ENCODE peak calls at places on chromosomes 2 and 18, in eight cellular contexts. O is keratinocyte, U is foreskin fibroblast, C is pancreas, R is IMR-90, Z is cardiac fibroblast, Y is BJ, L is ascending aorta. F is an unnamed sample.
A peak's percentile ranks its signal among the peaks of the same experiment; 100 is the strongest.

GRCh38 chr2:240561325-240561971 is 1.3 kb downstream of the DUSP28 start:
- DNase-seq in Z (peak; percentile 86), C (peak; percentile 8), Y (peak; percentile 39), L (no peak), O (no peak), U (peak; percentile 59), R (peak; percentile 91), F (peak; percentile 67)

GRCh38 chr18:60891936-60892335 is 441.3 kb upstream of the CDH20 start:
- DNase-seq in Z (no peak), O (no peak), Y (no peak), L (no peak), U (no peak), C (no peak), R (no peak), F (no peak)

GRCh38 chr2:203175371-203175770 is 63.4 kb upstream of the CYP20A1 start:
- DNase-seq in Z (no peak), O (no peak), R (peak; percentile 10), C (no peak), L (no peak), U (no peak), Y (no peak), F (no peak)

GRCh38 chr18:8562914-8563313 is 46.3 kb upstream of the RAB12 start:
- DNase-seq in O (no peak), U (no peak), L (no peak), C (no peak), R (no peak), Z (no peak), Y (no peak), F (no peak)

GRCh38 chr18:21457179-21457535 is 143.3 kb downstream of the ESCO1 start:
- DNase-seq in L (no peak), U (no peak), C (no peak), Y (no peak), Z (peak; percentile 39), O (no peak), R (peak; percentile 9), F (peak; percentile 21)

GRCh38 chr2:188975497-188976102 is 1.4 kb downstream of the COL3A1 start:
- DNase-seq in L (no peak), C (no peak), O (no peak), Z (peak; percentile 98), Y (peak; percentile 75), R (peak; percentile 93), U (peak; percentile 91), F (peak; percentile 97)

GRCh38 chr18:79511271-79511670 is 115.5 kb downstream of the NFATC1 start:
- DNase-seq in Y (no peak), O (no peak), U (no peak), Z (no peak), R (no peak), L (no peak), C (no peak), F (no peak)

GRCh38 chr2:37415128-37415817 is 70.8 kb downstream of the QPCT start:
- DNase-seq in Y (no peak), Z (peak; percentile 53), R (peak; percentile 54), U (peak; percentile 35), L (no peak), O (no peak), C (no peak), F (peak; percentile 48)

GRCh38 chr2:63053235-63053888 is 2.7 kb downstream of the OTX1 start:
- DNase-seq in Y (no peak), L (no peak), R (no peak), O (no peak), C (no peak), Z (no peak), U (no peak), F (no peak)

GRCh38 chr2:109466674-109467575 is 146.8 kb downstream of the SEPTIN10 start:
- DNase-seq in C (no peak), U (peak; percentile 76), L (no peak), O (peak; percentile 19), Y (no peak), R (peak; percentile 62), Z (peak; percentile 79), F (peak; percentile 69)

GRCh38 chr2:62489702-62490101 is 16.3 kb downstream of the TMEM17 start:
- DNase-seq in L (no peak), C (no peak), Z (no peak), Y (no peak), U (no peak), R (no peak), O (no peak), F (no peak)

GRCh38 chr2:11375025-11375688 is 30.7 kb upstream of the ROCK2 start:
- DNase-seq in Y (no peak), R (no peak), Z (no peak), U (no peak), C (no peak), O (no peak), L (no peak), F (no peak)

GRCh38 chr18:73509460-73509859 is 638.2 kb downstream of the FBXO15 start:
- DNase-seq in R (peak; percentile 33), Y (peak; percentile 31), Z (peak; percentile 74), L (no peak), C (no peak), U (no peak), O (no peak), F (peak; percentile 68)

GRCh38 chr2:223654384-223654915 is 52.3 kb upstream of the SCG2 start:
- DNase-seq in C (no peak), U (no peak), Z (peak; percentile 74), O (no peak), Y (no peak), L (no peak), R (peak; percentile 77), F (peak; percentile 43)

GRCh38 chr2:223647258-223647952 is 45.2 kb upstream of the SCG2 start:
- DNase-seq in U (peak; percentile 29), O (no peak), Y (no peak), Z (peak; percentile 43), R (peak; percentile 24), L (no peak), C (no peak), F (no peak)

GRCh38 chr2:223652122-223652521 is 50.0 kb upstream of the SCG2 start:
- DNase-seq in O (no peak), L (no peak), C (no peak), U (no peak), Z (no peak), R (no peak), Y (no peak), F (no peak)

GRCh38 chr2:223648755-223649154 is 46.6 kb upstream of the SCG2 start:
- DNase-seq in U (no peak), C (no peak), L (no peak), R (no peak), Z (no peak), O (no peak), Y (no peak), F (no peak)

GRCh38 chr2:223649941-223650530 is 47.9 kb upstream of the SCG2 start:
- DNase-seq in Y (no peak), C (no peak), O (no peak), U (no peak), R (no peak), L (no peak), Z (no peak), F (no peak)
- TF ChIP-seq CTCF in Y (no peak), C (no peak), O (no peak), U (no peak), R (no peak), L (no peak), Z (no peak), F (no peak)

GRCh38 chr18:77210249-77210648 is 39.4 kb upstream of the GALR1 start:
- DNase-seq in O (no peak), L (no peak), Z (no peak), C (no peak), R (no peak), U (no peak), Y (no peak), F (no peak)

GRCh38 chr18:77207540-77207939 is 42.1 kb upstream of the GALR1 start:
- DNase-seq in U (peak; percentile 57), L (peak; percentile 35), Y (no peak), O (no peak), R (peak; percentile 65), Z (peak; percentile 82), C (peak; percentile 87), F (peak; percentile 93)

GRCh38 chr18:77209587-77209986 is 40.1 kb upstream of the GALR1 start:
- DNase-seq in C (no peak), R (peak; percentile 90), L (no peak), O (no peak), Y (no peak), Z (peak; percentile 59), U (no peak), F (peak; percentile 17)

GRCh38 chr18:77206676-77207370 is 42.8 kb upstream of the GALR1 start:
- DNase-seq in L (peak; percentile 36), Y (no peak), Z (peak; percentile 87), U (peak; percentile 50), O (no peak), R (peak; percentile 70), C (no peak), F (peak; percentile 82)

DNA sequence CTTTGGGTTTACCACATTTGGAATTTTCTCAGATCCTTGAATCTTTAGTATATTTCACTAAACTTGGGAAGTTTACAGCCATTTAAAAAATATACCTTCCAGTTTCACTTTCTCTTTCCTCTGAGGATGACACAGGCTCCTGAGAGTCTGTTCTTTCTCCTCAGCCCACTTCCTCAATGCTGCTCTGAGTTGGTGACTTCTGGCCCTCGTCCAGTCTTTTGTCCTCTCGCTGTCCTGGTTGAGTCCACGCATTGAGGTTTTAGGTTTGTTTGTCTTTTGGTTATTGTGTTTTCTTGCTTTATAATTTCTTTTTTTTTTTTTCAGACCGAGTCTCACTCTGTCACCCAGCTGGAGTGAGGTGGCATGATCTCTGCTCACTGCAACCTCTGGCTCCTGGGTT is 40.7 kb upstream of the GALR1 start:
- DNase-seq in L (no peak), O (no peak), Y (no peak), U (peak; percentile 30), R (peak; percentile 65), Z (peak; percentile 88), C (no peak), F (peak; percentile 12)
- H3K4me3 ChIP-seq in L (no peak overlapping the region), O (no peak overlapping the region), Y (no peak overlapping the region), U (no peak overlapping the region), R (peak overlapping the region; percentile 25), Z (peak overlapping the region; percentile 12), C (no peak overlapping the region), F (no peak overlapping the region)

GRCh38 chr2:78861546-78861945 is 164.0 kb upstream of the REG3G start:
- DNase-seq in U (no peak), C (no peak), Z (peak; percentile 1), Y (no peak), O (no peak), R (no peak), L (no peak), F (no peak)
- TF ChIP-seq CTCF in U (no peak), C (peak; percentile 18), Z (peak; percentile 19), Y (no peak), O (no peak), R (no peak), L (no peak), F (no peak)

GRCh38 chr18:3245185-3245564 is 2.4 kb upstream of the MYL12A start:
- DNase-seq in Y (no peak), R (no peak), L (no peak), O (no peak), U (no peak), Z (no peak), C (no peak), F (no peak)
- H3K4me3 ChIP-seq in Y (peak overlapping the region; percentile 95), R (no peak overlapping the region), L (peak overlapping the region; percentile 81), O (no peak overlapping the region), U (peak overlapping the region; percentile 77), Z (peak overlapping the region; percentile 64), C (no peak overlapping the region), F (peak overlapping the region; percentile 93)

DNA sequence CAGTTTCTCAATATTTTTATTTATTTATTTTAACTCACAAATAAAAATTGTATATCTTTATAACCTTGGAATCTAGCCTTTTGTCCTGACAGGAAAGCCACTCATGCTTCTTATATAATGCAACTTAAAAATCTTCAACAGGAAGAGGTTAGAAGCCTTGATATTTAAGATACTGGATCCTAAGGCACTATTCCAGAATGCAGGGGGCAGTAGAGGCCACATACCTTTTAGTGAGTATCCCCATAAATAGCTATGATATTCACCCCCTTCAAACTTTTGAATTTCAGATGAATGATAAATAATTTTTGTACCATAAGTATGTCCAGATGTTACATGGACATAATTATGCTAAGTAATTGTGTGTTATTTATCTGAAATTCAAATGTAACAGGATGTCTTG is 592.7 kb upstream of the VRK2 start:
- DNase-seq in O (no peak), R (no peak), C (no peak), U (no peak), Z (peak; percentile 6), Y (no peak), L (no peak), F (no peak)
- TF ChIP-seq CTCF in O (no peak), R (no peak), C (no peak), U (no peak), Z (peak; percentile 25), Y (no peak), L (no peak), F (no peak)

F was measured in AG10803.